ENCODE peak calls at places on chromosome 7, in four cellular contexts. T is NCI-H460; P is stimulated activated CD4-positive, alpha-beta T cell treated with anti-CD3 and anti-CD28 coated beads, Interleukin-2, amount 100 ng/mL, for 48 hours; I is A549. N is an unnamed sample.

GRCh38 chr7:92417913-92418312 is 29.4 kb upstream of the GATAD1 start:
- DNase-seq in T (no peak), P (no peak), I (no peak), N (no peak)

GRCh38 chr7:22872087-22872807 is 49.6 kb upstream of the TOMM7 start:
- DNase-seq in T (no peak), P (no peak), I (no peak), N (no peak)

GRCh38 chr7:85102813-85103350 is 84.0 kb downstream of the SEMA3D start:
- DNase-seq in T (peak; percentile 41), P (no peak), I (no peak), N (no peak)

GRCh38 chr7:7699370-7699769 is 19.0 kb downstream of the RPA3 start:
- DNase-seq in T (no peak), P (no peak), I (no peak), N (no peak)

GRCh38 chr7:132536646-132537395 is 39.4 kb downstream of the PLXNA4 start:
- DNase-seq in T (no peak), P (no peak), I (no peak), N (no peak)

GRCh38 chr7:151381333-151382078 is 28.3 kb downstream of the WDR86 start:
- DNase-seq in T (no peak), P (no peak), I (no peak), N (no peak)

GRCh38 chr7:48025630-48026029 is 3.3 kb downstream of the SUN3 start:
- DNase-seq in T (no peak), P (no peak), I (no peak), N (no peak)

GRCh38 chr7:73737491-73738219 is 947 bp downstream of the ABHD11 start:
- DNase-seq in T (no peak), P (no peak), I (no peak), N (no peak)

GRCh38 chr7:36763084-36763807 is 39.0 kb upstream of the AOAH start:
- DNase-seq in T (peak; percentile 14), P (no peak), I (no peak), N (no peak)

GRCh38 chr7:98186452-98187137 is 24.6 kb upstream of the BHLHA15 start:
- DNase-seq in T (no peak), P (no peak), I (no peak), N (no peak)

GRCh38 chr7:19463581-19463980 is 245.3 kb downstream of the POLR1F start:
- DNase-seq in T (no peak), P (no peak), I (no peak), N (no peak)

GRCh38 chr7:102093599-102094001 is 193.1 kb upstream of the SH2B2 start:
- DNase-seq in T (no peak), P (no peak), I (no peak), N (no peak)

GRCh38 chr7:66696774-66697191 is 43.8 kb upstream of the RABGEF1 start:
- DNase-seq in T (no peak), P (no peak), I (no peak), N (no peak)

GRCh38 chr7:66837007-66837406 is 84.0 kb upstream of the TMEM248 start:
- DNase-seq in T (peak; percentile 20), P (peak; percentile 62), I (no peak), N (peak; percentile 77)

GRCh38 chr7:137804819-137805218 is 42.0 kb downstream of the DGKI start:
- DNase-seq in T (no peak), P (no peak), I (no peak), N (no peak)

GRCh38 chr7:99098824-99099498 is 44.9 kb downstream of the SMURF1 start:
- DNase-seq in T (no peak), P (no peak), I (peak; percentile 54), N (no peak)